ENCODE peak calls at places on chromosomes 4 and X, in four cellular contexts. J is WTC11, S is K562, E is HepG2. B is an unnamed sample.
A peak's percentile ranks its signal among the peaks of the same experiment; 100 is the strongest.

GRCh38 chrX:136227948-136228584 is 23.1 kb downstream of the MAP7D3 start:
- DNase-seq in J (no peak), S (no peak), E (no peak), B (no peak)

GRCh38 chr4:6360385-6360784 is 90.7 kb downstream of the WFS1 start:
- DNase-seq in J (peak; percentile 58), S (no peak), E (no peak), B (no peak)

GRCh38 chrX:40182615-40183014 is 84.9 kb upstream of the BCOR start:
- DNase-seq in J (no peak), S (no peak), E (no peak), B (no peak)

GRCh38 chr4:154807042-154807630 is 26.1 kb downstream of the RBM46 start:
- DNase-seq in J (no peak), S (peak; percentile 18), E (peak; percentile 4), B (no peak)

GRCh38 chr4:41294445-41295062 is 37.8 kb downstream of the UCHL1 start:
- DNase-seq in J (no peak), S (no peak), E (no peak), B (no peak)

GRCh38 chrX:16671005-16671404 is 21.0 kb downstream of the S100G start:
- DNase-seq in J (no peak), S (peak; percentile 46), E (peak; percentile 5), B (peak; percentile 42)

GRCh38 chrX:133859860-133860259 is 125.5 kb downstream of the GPC3 start:
- DNase-seq in J (no peak), S (no peak), E (no peak), B (no peak)

GRCh38 chr4:113641025-113641431 is 120.5 kb downstream of the CAMK2D start:
- DNase-seq in J (no peak), S (no peak), E (peak; percentile 89), B (no peak)

GRCh38 chrX:47321386-47321785 is 49.0 kb upstream of the ZNF157 start:
- DNase-seq in J (peak; percentile 87), S (peak; percentile 30), E (no peak), B (no peak)

GRCh38 chr4:141037441-141037840 is 95.8 kb downstream of the RNF150 start:
- DNase-seq in J (no peak), S (no peak), E (no peak), B (no peak)

GRCh38 chr4:23923141-23923540 is 33.3 kb upstream of the PPARGC1A start:
- DNase-seq in J (no peak), S (no peak), E (no peak), B (no peak)

GRCh38 chr4:148831945-148832344 is 389.7 kb upstream of the NR3C2 start:
- DNase-seq in J (no peak), S (no peak), E (no peak), B (no peak)

GRCh38 chrX:39613508-39613921 is 484.2 kb downstream of the BCOR start:
- DNase-seq in J (peak; percentile 46), S (no peak), E (no peak), B (peak; percentile 28)

GRCh38 chr4:140691369-140691768 is 64.8 kb downstream of the TBC1D9 start:
- DNase-seq in J (no peak), S (no peak), E (peak; percentile 38), B (no peak)

GRCh38 chr4:84750260-84750955 is 167.5 kb downstream of the CDS1 start:
- DNase-seq in J (no peak), S (peak; percentile 40), E (peak; percentile 27), B (peak; percentile 56)

GRCh38 chr4:145825255-145825654 is 113.4 kb downstream of the ZNF827 start:
- DNase-seq in J (no peak), S (no peak), E (no peak), B (no peak)

GRCh38 chr4:7194251-7195137 is 2.2 kb downstream of the SORCS2 start:
- DNase-seq in J (no peak), S (no peak), E (no peak), B (no peak)

GRCh38 chrX:105821471-105822081 is 763 bp upstream of the NRK start:
- DNase-seq in J (peak; percentile 65), S (no peak), E (no peak), B (peak; percentile 11)

GRCh38 chr4:143289370-143289769 is 47.3 kb upstream of the GAB1 start:
- DNase-seq in J (no peak), S (no peak), E (no peak), B (no peak)

GRCh38 chr4:110620352-110621327 is 2.2 kb downstream of the PITX2 start:
- DNase-seq in J (peak; percentile 82), S (no peak), E (no peak), B (no peak)

GRCh38 chr4:53321151-53321987 is 44.5 kb downstream of the SCFD2 start:
- DNase-seq in J (no peak), S (no peak), E (no peak), B (no peak)

GRCh38 chr4:134200811-134201215 is 776 bp downstream of the PABPC4L start:
- DNase-seq in J (no peak), S (no peak), E (no peak), B (peak; percentile 25)

GRCh38 chr4:75990129-75990528 is 616 bp downstream of the SDAD1 start:
- DNase-seq in J (no peak), S (peak; percentile 21), E (peak; percentile 3), B (no peak)

GRCh38 chr4:26558166-26558895 is 25.6 kb upstream of the TBC1D19 start:
- DNase-seq in J (no peak), S (no peak), E (no peak), B (no peak)

GRCh38 chr4:72974694-72975487 is 94.6 kb downstream of the COX18 start:
- DNase-seq in J (no peak), S (no peak), E (no peak), B (peak; percentile 24)

GRCh38 chrX:40877869-40878268 is 142.5 kb upstream of the MED14 start:
- DNase-seq in J (no peak), S (peak; percentile 16), E (peak; percentile 8), B (no peak)

GRCh38 chrX:48617542-48618340 is 20.4 kb downstream of the WDR13 start:
- DNase-seq in J (no peak), S (peak; percentile 25), E (no peak), B (no peak)

GRCh38 chr4:5998333-5998936 is 19.8 kb downstream of the C4orf50 start:
- DNase-seq in J (peak; percentile 76), S (peak; percentile 74), E (peak; percentile 50), B (peak; percentile 83)

GRCh38 chrX:17567821-17568220 is 169.5 kb upstream of the SCML1 start:
- DNase-seq in J (no peak), S (no peak), E (no peak), B (no peak)

GRCh38 chrX:149909324-149910177 is 19.8 kb upstream of the HSFX4 start:
- DNase-seq in J (no peak), S (no peak), E (no peak), B (no peak)

GRCh38 chr4:1210241-1210841 is 38.0 kb upstream of the SPON2 start:
- DNase-seq in J (no peak), S (no peak), E (no peak), B (no peak)
- TF ChIP-seq ELF4 in J (no peak), S (no peak), E (no peak), B (no peak)

GRCh38 chr4:170193496-170193895 is 103.7 kb upstream of the AADAT start:
- DNase-seq in J (no peak), S (no peak), E (no peak), B (no peak)
- TF ChIP-seq ELF4 in J (no peak), S (no peak), E (no peak), B (no peak)

DNA sequence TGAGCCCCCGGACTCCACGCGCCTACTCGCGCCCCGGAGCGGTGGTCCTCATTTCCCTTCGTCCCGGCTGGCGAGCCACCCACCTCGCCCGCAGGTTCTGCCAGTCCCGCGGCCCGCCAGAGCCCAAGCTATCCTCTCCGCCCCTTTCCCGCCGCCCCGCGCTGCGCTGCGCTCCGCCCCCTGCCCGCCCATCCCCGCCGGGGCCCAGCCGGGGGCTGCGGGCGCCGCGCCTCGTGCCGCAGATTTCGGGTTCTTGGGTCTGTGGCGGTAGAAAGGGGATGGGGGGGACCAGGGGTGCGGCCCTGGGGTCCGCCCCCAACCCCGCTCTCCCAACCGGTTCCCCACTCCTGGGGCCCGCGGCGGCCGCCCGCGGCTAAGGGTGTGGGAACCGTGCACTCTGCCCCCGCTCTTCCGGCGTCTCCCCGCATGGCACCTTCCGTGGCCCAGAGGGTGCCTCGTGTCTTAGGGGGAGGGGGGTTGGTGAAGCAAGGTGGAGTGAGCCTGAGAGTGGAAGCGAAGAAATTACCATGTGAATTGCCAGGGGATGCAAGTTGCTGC is 650.8 kb upstream of the DIPK2B start:
- DNase-seq in J (peak; percentile 66), S (no peak), E (no peak), B (peak; percentile 43)
- TF ChIP-seq ELF4 in J (no peak), S (no peak), E (no peak), B (no peak)

GRCh38 chr4:138702471-138702870 is 313.1 kb upstream of the NOCT start:
- DNase-seq in J (no peak), S (no peak), E (no peak), B (no peak)
- TF ChIP-seq ELF4 in J (no peak), S (no peak), E (no peak), B (no peak)

GRCh38 chr4:71239365-71239764 is 99.5 kb upstream of the SLC4A4 start:
- DNase-seq in J (no peak), S (no peak), E (no peak), B (no peak)
- TF ChIP-seq ELF4 in J (no peak), S (no peak), E (no peak), B (no peak)

DNA sequence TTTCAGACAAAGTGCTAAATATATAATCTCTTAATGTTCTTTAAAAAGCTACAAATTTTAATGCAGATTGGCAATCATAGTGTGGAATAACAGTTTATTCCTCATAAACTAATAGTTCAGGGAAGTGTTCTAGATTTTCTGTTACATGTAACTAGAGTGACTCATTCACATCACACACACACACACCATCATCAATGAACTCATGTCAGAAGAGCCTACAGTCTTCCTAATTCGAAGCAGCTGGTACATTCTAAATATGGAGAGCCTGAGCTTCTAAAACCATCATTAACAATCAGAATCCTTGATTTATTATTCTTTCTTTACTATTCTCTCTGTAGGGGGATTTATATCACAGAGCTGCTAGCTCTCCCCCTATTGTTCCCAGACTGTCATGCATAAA is 49.6 kb downstream of the DKK2 start:
- DNase-seq in J (no peak), S (no peak), E (no peak), B (no peak)
- TF ChIP-seq ELF4 in J (no peak), S (no peak), E (no peak), B (no peak)

GRCh38 chr4:2799971-2800690 is 7.2 kb downstream of the SH3BP2 start:
- DNase-seq in J (no peak), S (no peak), E (no peak), B (no peak)
- TF ChIP-seq ELF4 in J (no peak), S (no peak), E (no peak), B (no peak)

GRCh38 chrX:8721536-8721935 is 10.4 kb downstream of the ANOS1 start:
- DNase-seq in J (no peak), S (no peak), E (no peak), B (no peak)
- TF ChIP-seq ELF4 in J (no peak), S (no peak), E (no peak), B (no peak)

GRCh38 chr4:48491514-48492176 is 1.6 kb downstream of the ZAR1 start:
- DNase-seq in J (peak; percentile 16), S (no peak), E (no peak), B (no peak)
- TF ChIP-seq ELF4 in J (no peak), S (no peak), E (no peak), B (no peak)